ENCODE peak calls at places on chromosome 3, in six cellular contexts. A is ureter; H is HS-27A; E is stimulated activated CD8-positive, alpha-beta memory T cell treated with anti-CD3 and anti-CD28 coated beads, Interleukin-15, amount 100 ng/mL, for 24 hours; M is MCF 10A; W is activated T-cell treated with anti-CD3 and anti-CD28 coated beads, Interleukin-2, amount 50 U/mL, for 4 hours. J is an unnamed sample.

GRCh38 chr3:125957674-125958510 is 11.1 kb upstream of the ROPN1B start:
- DNase-seq in M (no peak), H (no peak), A (no peak), E (no peak), W (no peak), J (peak)

GRCh38 chr3:17231537-17232261 is 346.9 kb downstream of the PLCL2 start:
- DNase-seq in M (no peak), W (no peak), H (no peak), E (no peak), A (no peak), J (no peak)

GRCh38 chr3:16824085-16824696 is 60.6 kb upstream of the PLCL2 start:
- DNase-seq in H (no peak), A (no peak), M (no peak), W (no peak), E (no peak), J (no peak)

GRCh38 chr3:149199474-149199873 is 22.2 kb downstream of the CP start:
- DNase-seq in H (no peak), E (no peak), A (no peak), M (no peak), W (no peak), J (no peak)

GRCh38 chr3:120070263-120070981 is 23.8 kb downstream of the GSK3B start:
- DNase-seq in A (no peak), E (no peak), W (no peak), M (no peak), H (no peak), J (no peak)

GRCh38 chr3:51974963-51975856 is at the start of gene ABHD14A:
- DNase-seq in H (no peak), M (peak), E (no peak), W (peak), A (peak), J (peak)

GRCh38 chr3:154023148-154023547 is 98.0 kb upstream of the ARHGEF26 start:
- DNase-seq in A (no peak), H (no peak), W (no peak), E (no peak), M (no peak), J (no peak)

GRCh38 chr3:55405436-55405835 is 81.7 kb downstream of the WNT5A start:
- DNase-seq in M (peak), A (no peak), W (no peak), H (no peak), E (no peak), J (peak)

GRCh38 chr3:170021083-170021482 is 16.7 kb upstream of the GPR160 start:
- DNase-seq in H (no peak), A (no peak), W (no peak), E (no peak), M (no peak), J (no peak)

GRCh38 chr3:41662288-41662687 is 299.6 kb downstream of the ULK4 start:
- DNase-seq in H (no peak), M (no peak), W (no peak), E (no peak), A (no peak), J (no peak)

GRCh38 chr3:39808467-39809180 is 785 bp upstream of the MYRIP start:
- DNase-seq in W (no peak), M (peak), E (no peak), A (no peak), H (no peak), J (peak)

GRCh38 chr3:30505866-30506517 is 100.4 kb upstream of the TGFBR2 start:
- DNase-seq in W (no peak), E (no peak), A (no peak), H (no peak), M (no peak), J (no peak)

GRCh38 chr3:135513106-135514063 is 452.1 kb upstream of the PPP2R3A start:
- DNase-seq in A (no peak), W (no peak), E (no peak), M (peak), H (peak), J (no peak)

GRCh38 chr3:140203510-140203909 is 268.5 kb downstream of the CLSTN2 start:
- DNase-seq in E (no peak), A (no peak), M (no peak), H (no peak), W (no peak), J (no peak)

GRCh38 chr3:170585937-170586310 is at the start of gene SLC7A14:
- DNase-seq in A (no peak), H (no peak), E (no peak), M (no peak), W (no peak), J (no peak)

GRCh38 chr3:151871639-151872468 is 1.6 kb upstream of the SUCNR1 start:
- DNase-seq in W (no peak), A (no peak), E (no peak), M (no peak), H (no peak), J (no peak)

J was measured in nephron progenitor cell.